ENCODE peak calls at places on chromosomes 5 and 9, in nine cellular contexts. K, Z, O, M, V, L, B, R and Q are unnamed samples.

GRCh38 chr9:83572524-83572923 is 34.3 kb upstream of the FRMD3 start:
- DNase-seq in V (peak), Z (peak), M (no peak), R (no peak), L (no peak), O (no peak), B (peak), K (no peak), Q (no peak)

GRCh38 chr5:172586118-172587060 is 54.7 kb upstream of the NEURL1B start:
- DNase-seq in O (no peak), M (no peak), L (no peak), V (no peak), Z (no peak), B (no peak), R (no peak), K (peak), Q (no peak)

GRCh38 chr5:171422495-171422894 is 3.0 kb downstream of the FGF18 start:
- DNase-seq in O (no peak), B (no peak), K (no peak), M (no peak), L (no peak), R (no peak), V (no peak), Z (no peak), Q (peak)

GRCh38 chr9:9924369-9924768 is 688.4 kb downstream of the PTPRD start:
- DNase-seq in L (no peak), R (no peak), M (no peak), V (no peak), Z (no peak), B (no peak), O (peak), K (no peak), Q (no peak)

GRCh38 chr9:119839888-119840287 is 470.7 kb upstream of the BRINP1 start:
- DNase-seq in R (no peak), O (no peak), L (no peak), B (no peak), K (no peak), V (no peak), Z (no peak), M (no peak), Q (no peak)

GRCh38 chr5:126066795-126067321 is 356.4 kb upstream of the GRAMD2B start:
- DNase-seq in B (no peak), Z (no peak), L (no peak), M (no peak), O (no peak), R (no peak), K (no peak), V (no peak), Q (no peak)

GRCh38 chr9:24210641-24211040 is 335.1 kb downstream of the IZUMO3 start:
- DNase-seq in V (no peak), K (no peak), L (no peak), R (no peak), M (no peak), O (no peak), Z (no peak), B (no peak), Q (no peak)

GRCh38 chr5:61052870-61053269 is 107.9 kb downstream of the NDUFAF2 start:
- DNase-seq in O (peak), L (peak), M (peak), V (no peak), R (peak), B (peak), K (no peak), Z (peak), Q (no peak)

GRCh38 chr9:37104183-37104889 is 16.0 kb upstream of the ZCCHC7 start:
- DNase-seq in O (peak), M (peak), Z (peak), B (peak), L (peak), K (no peak), V (no peak), R (no peak), Q (no peak)

GRCh38 chr5:1753490-1753889 is 46.1 kb downstream of the MRPL36 start:
- DNase-seq in K (no peak), L (no peak), V (peak), M (no peak), Z (no peak), O (no peak), R (no peak), B (no peak), Q (no peak)

GRCh38 chr9:21402387-21403247 is 6.3 kb upstream of the IFNA8 start:
- DNase-seq in B (no peak), O (no peak), Z (no peak), L (no peak), V (no peak), K (no peak), M (no peak), R (peak), Q (no peak)

GRCh38 chr9:25557645-25558300 is 120.5 kb downstream of the TUSC1 start:
- DNase-seq in V (no peak), R (no peak), B (no peak), K (no peak), L (no peak), Z (no peak), M (no peak), O (no peak), Q (no peak)

GRCh38 chr9:81459591-81459990 is 229.8 kb downstream of the TLE1 start:
- DNase-seq in Z (no peak), R (no peak), O (no peak), B (no peak), V (no peak), K (no peak), M (no peak), L (no peak), Q (no peak)

GRCh38 chr9:91623004-91623403 is 199.4 kb upstream of the NFIL3 start:
- DNase-seq in B (no peak), K (no peak), R (no peak), O (no peak), L (no peak), Z (no peak), V (no peak), M (no peak), Q (no peak)

GRCh38 chr9:93895535-93895934 is 59.6 kb downstream of the BARX1 start:
- DNase-seq in M (no peak), K (no peak), O (no peak), Z (no peak), B (no peak), V (no peak), R (no peak), L (no peak), Q (no peak)

GRCh38 chr9:124297553-124297905 is 39.8 kb downstream of the NEK6 start:
- DNase-seq in V (peak), L (peak), B (peak), O (peak), Z (peak), R (peak), M (peak), K (peak), Q (peak)

GRCh38 chr5:42813533-42813932 is 1.8 kb upstream of the SELENOP start:
- DNase-seq in Z (no peak), V (no peak), R (no peak), O (no peak), M (no peak), B (no peak), L (no peak), K (peak), Q (no peak)

GRCh38 chr9:13529321-13530104 is 250.0 kb upstream of the MPDZ start:
- DNase-seq in K (no peak), O (no peak), R (no peak), V (no peak), Z (no peak), B (no peak), M (no peak), L (no peak), Q (no peak)

GRCh38 chr9:131386258-131386657 is 7.6 kb upstream of the PRRC2B start:
- DNase-seq in M (no peak), O (no peak), L (no peak), B (no peak), Z (no peak), R (no peak), V (no peak), K (no peak), Q (no peak)
- TF ChIP-seq CTCF in M (no peak), O (peak), L (no peak), B (peak), Z (peak), R (no peak), V (no peak), K (peak), Q (no peak)

DNA sequence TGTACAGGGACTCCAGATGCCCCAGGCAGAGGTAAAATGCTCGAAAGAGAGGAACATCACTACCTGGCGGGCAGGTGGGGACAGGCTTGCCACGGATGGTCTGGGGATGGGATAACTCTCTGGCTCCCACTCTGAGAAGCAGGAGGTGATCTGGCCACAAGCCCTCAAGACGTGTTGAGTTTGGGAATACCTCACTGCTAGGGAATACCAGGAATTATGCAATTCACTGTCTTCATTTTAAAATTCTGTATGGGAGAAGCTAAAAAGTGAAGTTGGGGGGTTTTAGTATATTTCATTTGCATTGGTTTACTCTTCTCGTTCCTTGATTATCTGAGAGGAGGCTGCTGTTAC is 510.4 kb downstream of the CCDC171 start:
- DNase-seq in L (no peak), O (no peak), V (no peak), B (no peak), Z (no peak), M (no peak), K (no peak), R (peak), Q (no peak)
- H3K4me3 ChIP-seq in L (peak), O (no peak), V (no peak), B (no peak), Z (no peak), M (no peak), K (no peak), R (peak), Q (no peak)

GRCh38 chr5:76542887-76543690 is 80.1 kb downstream of the F2RL2 start:
- DNase-seq in Z (no peak), R (no peak), M (no peak), L (no peak), V (peak), K (no peak), O (peak), B (peak), Q (no peak)
- TF ChIP-seq CTCF in Z (no peak), R (no peak), M (no peak), L (no peak), V (no peak), K (no peak), O (no peak), B (no peak), Q (no peak)

GRCh38 chr9:126325779-126326178 is 850 bp upstream of the MVB12B start:
- DNase-seq in K (no peak), V (no peak), R (no peak), O (no peak), B (no peak), L (no peak), M (no peak), Z (no peak), Q (no peak)
- H3K4me3 ChIP-seq in K (peak), V (peak), R (peak), O (no peak), B (no peak), L (peak), M (peak), Z (peak), Q (no peak)

DNA sequence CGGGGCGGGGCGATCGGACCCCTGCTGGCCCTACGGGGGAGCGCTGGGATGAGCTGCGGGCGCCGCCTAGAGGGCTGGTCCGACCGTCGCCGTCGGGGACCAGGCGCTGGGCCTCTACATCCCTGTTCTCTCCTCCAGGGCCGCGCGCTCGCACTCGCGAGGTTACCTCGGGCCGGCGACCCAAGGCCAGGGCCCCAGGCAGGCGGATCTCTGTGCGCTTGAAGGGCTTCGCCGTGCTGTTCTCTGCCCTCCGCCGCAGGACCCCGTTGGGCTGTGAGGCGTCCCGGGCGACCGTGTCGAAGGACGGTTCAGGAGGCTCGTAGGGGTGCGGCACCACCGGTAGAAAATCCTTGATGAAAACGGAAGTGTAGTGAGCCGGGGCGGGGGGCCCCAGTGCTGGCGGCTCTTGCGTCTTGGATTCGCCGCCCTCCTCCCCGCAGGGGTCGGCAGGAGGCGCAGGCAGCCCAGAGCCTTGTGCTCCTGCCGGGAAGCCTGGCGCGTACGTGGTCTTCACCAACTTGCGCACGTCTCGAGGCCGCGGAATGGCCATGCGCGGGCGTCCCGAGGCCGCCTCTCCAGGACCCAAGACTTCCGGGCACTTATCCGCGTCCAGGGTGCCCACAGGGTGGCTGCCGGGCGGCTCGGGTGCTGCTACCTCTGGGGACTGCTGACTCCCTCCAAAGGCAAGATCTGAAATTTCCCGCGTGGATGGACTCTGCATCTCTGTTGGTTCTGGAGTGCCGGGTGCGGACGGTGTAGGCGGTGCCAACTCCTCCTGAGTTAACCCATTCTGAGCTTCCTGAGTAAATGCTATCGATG is 2.0 kb downstream of the PROB1 start:
- DNase-seq in R (peak), B (no peak), M (no peak), K (no peak), Z (no peak), L (peak), O (peak), V (no peak), Q (no peak)
- TF ChIP-seq CTCF in R (peak), B (peak), M (peak), K (no peak), Z (peak), L (peak), O (peak), V (peak), Q (peak)